ENCODE peak calls at places on chromosomes 6 and 20, in six cellular contexts. O is CD8-positive, alpha-beta T cell; H is SK-N-SH; S is right lobe of liver; W is keratinocyte; Q is cardiac muscle cell. K is an unnamed sample.

GRCh38 chr20:38222231-38222922 is 38.2 kb downstream of the KIAA1755 start:
- DNase-seq in Q (peak; percentile 78), S (peak; percentile 64), W (no peak), H (peak; percentile 84), O (peak; percentile 46), K (peak; percentile 75)

GRCh38 chr6:106574729-106575458 is 54.4 kb downstream of the RTN4IP1 start:
- DNase-seq in Q (no peak), H (no peak), S (no peak), O (no peak), W (no peak), K (no peak)

GRCh38 chr6:107800564-107801164 is 23.4 kb downstream of the SCML4 start:
- DNase-seq in O (no peak), Q (no peak), S (no peak), W (no peak), H (no peak), K (no peak)

GRCh38 chr6:154399097-154399496 is 42.5 kb upstream of the IPCEF1 start:
- DNase-seq in H (no peak), S (no peak), Q (no peak), O (no peak), W (no peak), K (no peak)

GRCh38 chr20:44758247-44759101 is 12.8 kb downstream of the KCNK15 start:
- DNase-seq in S (no peak), Q (no peak), W (no peak), O (no peak), H (no peak), K (no peak)

GRCh38 chr20:5168582-5169396 is 42.0 kb downstream of the CDS2 start:
- DNase-seq in Q (no peak), S (no peak), O (no peak), W (no peak), H (no peak), K (peak; percentile 74)

GRCh38 chr20:45538209-45538798 is 978 bp downstream of the WFDC6 start:
- DNase-seq in H (no peak), O (no peak), W (peak; percentile 69), S (no peak), Q (no peak), K (no peak)

GRCh38 chr6:9612489-9612888 is 802.4 kb downstream of the TFAP2A start:
- DNase-seq in O (no peak), Q (no peak), W (no peak), H (no peak), S (no peak), K (no peak)

GRCh38 chr6:43843669-43844171 is 73.7 kb downstream of the VEGFA start:
- DNase-seq in H (no peak), O (no peak), Q (no peak), S (no peak), W (no peak), K (no peak)

GRCh38 chr6:41577865-41578713 is 31.9 kb downstream of the FOXP4 start:
- DNase-seq in S (no peak), Q (peak; percentile 57), O (no peak), H (peak; percentile 44), W (no peak), K (peak; percentile 53)

GRCh38 chr20:17394411-17394810 is 136.8 kb downstream of the BFSP1 start:
- DNase-seq in S (no peak), Q (no peak), W (no peak), H (no peak), O (no peak), K (no peak)

GRCh38 chr6:85404497-85405174 is 45.2 kb upstream of the NT5E start:
- DNase-seq in S (peak; percentile 46), W (no peak), H (no peak), Q (no peak), O (no peak), K (peak; percentile 94)

GRCh38 chr6:124470803-124471202 is 491.4 kb upstream of the RNF217 start:
- DNase-seq in H (no peak), S (no peak), O (no peak), Q (no peak), W (no peak), K (peak; percentile 7)

GRCh38 chr6:154164397-154164796 is 125.4 kb downstream of the OPRM1 start:
- DNase-seq in S (peak; percentile 60), O (no peak), Q (no peak), H (no peak), W (no peak), K (no peak)

GRCh38 chr6:168238159-168238887 is 81.3 kb downstream of the DACT2 start:
- DNase-seq in S (no peak), W (no peak), Q (no peak), O (no peak), H (no peak), K (no peak)

GRCh38 chr6:27332692-27333641 is 20.9 kb upstream of the POM121L2 start:
- DNase-seq in H (peak; percentile 25), Q (peak; percentile 50), W (peak; percentile 38), O (peak; percentile 61), S (no peak), K (peak; percentile 81)

GRCh38 chr6:35737413-35738211 is 780 bp downstream of the ARMC12 start:
- DNase-seq in O (peak; percentile 22), S (no peak), H (peak; percentile 79), W (peak; percentile 30), Q (peak; percentile 73), K (peak; percentile 89)

GRCh38 chr6:37204014-37204751 is 34.2 kb downstream of the PIM1 start:
- DNase-seq in H (no peak), S (peak; percentile 65), O (no peak), W (no peak), Q (no peak), K (no peak)

GRCh38 chr6:106556368-106556960 is 72.8 kb downstream of the RTN4IP1 start:
- DNase-seq in Q (no peak), W (no peak), H (no peak), S (no peak), O (no peak), K (peak; percentile 45)

GRCh38 chr6:92942549-92942948 is 476.8 kb downstream of the EPHA7 start:
- DNase-seq in Q (no peak), H (no peak), W (no peak), S (no peak), O (no peak), K (no peak)

GRCh38 chr6:107102414-107102805 is 12.9 kb downstream of the BEND3 start:
- DNase-seq in Q (peak; percentile 24), S (no peak), O (no peak), H (no peak), W (no peak), K (no peak)

GRCh38 chr6:110534731-110535164 is 58.3 kb upstream of the SLC22A16 start:
- DNase-seq in Q (no peak), S (peak; percentile 53), O (no peak), H (no peak), W (no peak), K (no peak)

GRCh38 chr6:69917834-69918233 is 51.5 kb downstream of the COL19A1 start:
- DNase-seq in W (peak; percentile 66), H (no peak), Q (no peak), S (no peak), O (no peak), K (peak; percentile 93)

GRCh38 chr6:23523771-23524170 is 602.2 kb upstream of the NRSN1 start:
- DNase-seq in H (peak; percentile 16), W (no peak), Q (no peak), O (no peak), S (no peak), K (no peak)

GRCh38 chr6:42010909-42011308 is 39.4 kb upstream of the TAF8 start:
- DNase-seq in O (no peak), H (no peak), S (no peak), Q (no peak), W (no peak), K (no peak)

GRCh38 chr6:6090861-6091607 is 84.3 kb upstream of the NRN1 start:
- DNase-seq in O (no peak), Q (no peak), S (no peak), H (no peak), W (no peak), K (no peak)

GRCh38 chr6:108152446-108152845 is 13.4 kb upstream of the NR2E1 start:
- DNase-seq in Q (no peak), O (no peak), H (no peak), S (no peak), W (no peak), K (no peak)

GRCh38 chr6:133951227-133951626 is 1.8 kb upstream of the TBPL1 start:
- DNase-seq in W (no peak), S (no peak), H (no peak), Q (no peak), O (no peak), K (no peak)
- H3K4me3 ChIP-seq in W (no peak overlapping the region), S (peak overlapping the region; percentile 94), H (peak overlapping the region; percentile 77), Q (no peak overlapping the region), O (peak overlapping the region; percentile 73), K (peak overlapping the region; percentile 93)

GRCh38 chr20:60000271-60001026 is 42.2 kb downstream of the CDH26 start:
- DNase-seq in Q (no peak), W (no peak), S (no peak), O (no peak), H (no peak), K (peak; percentile 14)

GRCh38 chr20:60001027-60001567 is 42.9 kb downstream of the CDH26 start:
- DNase-seq in W (no peak), Q (no peak), H (no peak), O (no peak), S (no peak), K (no peak)

GRCh38 chr20:60006261-60006660 is 48.0 kb downstream of the CDH26 start:
- DNase-seq in Q (no peak), S (no peak), W (no peak), O (no peak), H (no peak), K (no peak)

GRCh38 chr20:60007452-60007851 is 49.2 kb downstream of the CDH26 start:
- DNase-seq in Q (no peak), W (no peak), H (no peak), O (no peak), S (no peak), K (no peak)

GRCh38 chr20:60003776-60004175 is 45.6 kb downstream of the CDH26 start:
- DNase-seq in Q (no peak), W (no peak), O (no peak), S (no peak), H (no peak), K (no peak)
- TF ChIP-seq CTCF in Q (no peak), W (no peak), O (no peak), S (no peak), H (no peak), K (no peak)

DNA sequence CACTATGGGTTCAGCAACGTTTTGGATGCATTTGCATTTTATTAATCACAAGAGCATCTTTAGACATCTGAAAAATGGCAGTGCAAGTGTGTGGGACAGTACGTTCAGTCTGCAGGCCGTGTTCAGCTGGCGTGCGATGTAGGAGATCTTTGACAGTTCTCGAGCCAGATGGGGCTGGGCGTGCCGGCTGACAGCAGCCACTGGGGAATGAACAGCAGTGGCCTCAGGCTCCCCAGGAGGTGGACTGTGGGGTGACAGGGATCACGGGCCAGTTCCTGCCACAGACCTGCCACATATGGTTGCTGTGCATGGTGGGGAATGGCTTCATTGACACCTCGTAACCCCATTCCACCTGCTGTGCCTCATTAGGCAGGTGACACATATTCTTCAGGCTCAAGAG is 16.4 kb upstream of the MLN start:
- DNase-seq in Q (no peak), O (no peak), W (no peak), H (no peak), S (no peak), K (no peak)
- H3K27me3 ChIP-seq in Q (no peaks in the 10 kb centered on the region), O (no peaks in the 10 kb centered on the region), W (peaks cover 11% of the 10 kb centered on the region), H (peaks cover 6% of the 10 kb centered on the region), S (no peaks in the 10 kb centered on the region), K (no peaks in the 10 kb centered on the region)

DNA sequence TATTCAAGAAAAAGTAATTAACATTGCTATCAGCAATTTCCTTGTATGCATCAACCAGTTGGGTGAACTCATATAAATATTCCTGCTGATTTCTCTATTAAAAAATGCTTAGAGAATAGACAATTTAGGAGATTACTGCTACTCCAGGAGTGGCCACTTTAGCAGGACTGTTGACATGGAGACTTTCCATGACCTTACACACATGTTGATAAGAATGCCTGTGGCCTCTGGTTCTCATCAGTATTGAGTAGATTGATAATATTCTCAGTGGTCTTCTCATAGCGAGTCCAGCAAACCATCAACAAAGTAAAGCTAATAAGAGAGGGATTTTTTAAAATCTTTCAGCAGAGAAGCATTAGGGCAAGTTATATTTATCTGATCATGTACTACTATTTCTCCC is 208.4 kb upstream of the MARCKS start:
- DNase-seq in Q (peak; percentile 76), W (no peak), O (no peak), H (peak; percentile 15), S (no peak), K (no peak)
- H3K4me3 ChIP-seq in Q (no peak overlapping the region), W (peak overlapping the region; percentile 61), O (no peak overlapping the region), H (no peak overlapping the region), S (no peak overlapping the region), K (no peak overlapping the region)

K was measured in A673.